ENCODE peak calls at places on chromosome 5, in four cellular contexts. E, Z, S and T are unnamed samples.

GRCh38 chr5:121634946-121635345 is 216.7 kb upstream of the FTMT start:
- DNase-seq in E (no peak), Z (no peak), S (no peak), T (no peak)

GRCh38 chr5:1111727-1112289 is at the start of gene SLC12A7:
- DNase-seq in E (peak; percentile 71), Z (peak; percentile 38), S (peak; percentile 73), T (no peak)

GRCh38 chr5:95261369-95262175 is 23.3 kb downstream of the MCTP1 start:
- DNase-seq in E (no peak), Z (peak; percentile 36), S (peak; percentile 47), T (no peak)

GRCh38 chr5:53923969-53924876 is 363.8 kb downstream of the NDUFS4 start:
- DNase-seq in E (no peak), Z (no peak), S (no peak), T (no peak)

GRCh38 chr5:174920906-174921550 is 196.6 kb downstream of the MSX2 start:
- DNase-seq in E (no peak), Z (no peak), S (no peak), T (no peak)

GRCh38 chr5:56166671-56167070 is 66.5 kb downstream of the ANKRD55 start:
- DNase-seq in E (no peak), Z (no peak), S (no peak), T (no peak)

GRCh38 chr5:158573829-158574228 is 525.9 kb downstream of the EBF1 start:
- DNase-seq in E (no peak), Z (no peak), S (no peak), T (no peak)

GRCh38 chr5:142819292-142819691 is 49.1 kb downstream of the ARHGAP26 start:
- DNase-seq in E (no peak), Z (no peak), S (no peak), T (no peak)

GRCh38 chr5:134242146-134242545 is 16.3 kb upstream of the PPP2CA start:
- DNase-seq in E (peak; percentile 30), Z (peak; percentile 46), S (no peak), T (no peak)

GRCh38 chr5:8864053-8864452 is 681.8 kb downstream of the SEMA5A start:
- DNase-seq in E (no peak), Z (peak; percentile 31), S (no peak), T (peak; percentile 22)

GRCh38 chr5:44294492-44294891 is 94.7 kb downstream of the FGF10 start:
- DNase-seq in E (peak; percentile 40), Z (no peak), S (peak; percentile 5), T (no peak)

GRCh38 chr5:113293613-113294340 is 141.0 kb downstream of the TSSK1B start:
- DNase-seq in E (no peak), Z (no peak), S (no peak), T (no peak)

GRCh38 chr5:177507165-177507564 is 2.5 kb downstream of the DOK3 start:
- DNase-seq in E (no peak), Z (peak; percentile 66), S (no peak), T (no peak)

GRCh38 chr5:130939059-130939458 is 226.0 kb downstream of the HINT1 start:
- DNase-seq in E (no peak), Z (no peak), S (no peak), T (no peak)

GRCh38 chr5:37787742-37788141 is 52.1 kb downstream of the GDNF start:
- DNase-seq in E (no peak), Z (no peak), S (no peak), T (no peak)

GRCh38 chr5:136014049-136014516 is 14.7 kb upstream of the TGFBI start:
- DNase-seq in E (no peak), Z (no peak), S (no peak), T (no peak)
- H3K4me3 ChIP-seq in E (no peak overlapping the region), Z (no peak overlapping the region), S (no peak overlapping the region), T (no peak overlapping the region)

DNA sequence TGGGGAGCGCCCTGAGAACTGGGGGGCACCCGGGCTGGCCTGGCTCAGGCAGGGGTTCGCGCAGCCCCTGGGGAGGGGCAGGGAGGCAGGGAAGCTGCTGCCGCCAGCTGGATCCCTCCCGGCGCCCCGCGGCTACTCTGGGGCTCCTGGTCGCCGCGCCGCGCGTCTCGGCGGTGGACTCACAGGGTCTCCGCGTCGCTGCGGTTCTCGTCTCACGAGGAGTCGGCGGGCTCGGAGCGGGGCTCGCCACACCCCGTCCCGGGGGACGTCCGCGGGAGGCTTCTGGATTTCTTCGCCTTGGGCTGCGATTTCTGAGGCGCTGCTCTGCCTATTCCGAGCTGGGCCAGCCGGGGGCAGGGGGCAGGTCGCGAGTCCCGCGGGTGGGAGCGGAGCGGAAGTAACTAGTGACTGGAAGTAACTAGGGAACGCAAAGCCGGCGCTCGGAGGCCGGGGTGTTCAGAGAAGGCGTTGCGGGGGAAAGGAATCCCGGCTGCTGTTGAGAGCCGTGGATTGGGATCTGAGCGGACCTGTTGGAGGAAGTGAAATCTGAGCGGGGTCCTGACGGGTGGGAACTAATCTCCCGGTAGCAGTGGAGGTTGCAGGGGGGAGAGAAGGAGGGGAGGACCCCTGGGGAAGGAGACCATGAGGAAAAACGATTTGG is 509 bp downstream of the CYSTM1 start:
- DNase-seq in E (peak; percentile 81), Z (peak; percentile 63), S (peak; percentile 83), T (no peak)
- TF ChIP-seq CTCF in E (peak; percentile 56), Z (no peak), S (peak; percentile 17), T (peak; percentile 12)

DNA sequence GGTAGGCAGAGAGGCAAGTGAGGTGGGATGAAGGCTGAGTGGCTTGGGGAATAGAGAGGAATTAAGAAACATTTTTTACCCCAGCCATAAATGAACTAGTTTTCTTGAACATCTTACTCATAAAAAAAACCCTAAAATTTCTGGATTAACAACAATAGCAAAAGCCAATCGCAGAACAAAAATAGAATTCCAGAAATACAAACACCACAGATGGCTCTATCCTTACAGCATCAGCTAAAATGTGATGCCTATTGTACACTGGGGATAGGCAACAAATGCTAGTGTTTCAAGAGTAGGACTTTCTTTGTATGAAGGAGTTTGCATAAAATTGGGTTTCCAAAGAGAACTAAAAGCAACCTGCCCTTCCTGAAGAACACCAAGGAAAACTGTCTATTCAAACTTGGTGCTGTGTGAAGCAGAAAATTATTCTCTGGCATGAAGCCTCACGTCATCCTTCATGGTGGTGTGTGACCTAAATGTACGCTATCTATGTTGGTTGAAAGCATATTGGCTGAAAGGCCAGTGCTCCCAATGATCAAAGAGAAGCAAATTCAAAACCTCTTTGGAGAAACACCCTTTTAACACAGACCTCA is 82.9 kb downstream of the JAKMIP2 start:
- DNase-seq in E (no peak), Z (no peak), S (no peak), T (no peak)
- H3K4me3 ChIP-seq in E (no peak overlapping the region), Z (no peak overlapping the region), S (no peak overlapping the region), T (no peak overlapping the region)

DNA sequence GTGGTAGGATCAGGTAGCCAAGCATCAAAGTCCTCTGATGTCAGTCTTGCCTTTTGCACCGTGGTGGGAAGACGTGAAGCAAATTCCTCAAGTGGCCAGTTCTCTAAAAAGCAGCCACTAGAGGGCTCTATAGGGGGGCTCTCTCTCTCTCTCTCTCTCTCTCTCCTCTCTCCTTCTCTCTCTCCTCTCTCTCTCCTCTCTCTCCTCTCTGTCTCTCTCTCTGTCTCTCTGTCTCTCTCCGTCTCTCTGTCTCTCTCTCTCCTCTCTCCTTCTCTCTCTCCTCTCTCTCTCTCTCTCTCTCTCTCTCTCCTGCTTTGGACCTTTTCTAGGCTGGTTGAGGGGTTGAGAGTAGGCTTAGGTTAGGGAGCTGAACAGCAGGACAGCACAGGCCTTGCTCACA is 13.9 kb upstream of the OSMR start:
- DNase-seq in E (no peak), Z (peak; percentile 66), S (peak; percentile 82), T (no peak)
- TF ChIP-seq CTCF in E (peak; percentile 56), Z (peak; percentile 50), S (peak; percentile 79), T (peak; percentile 81)

GRCh38 chr5:140554454-140554853 is 2.8 kb downstream of the SRA1 start:
- DNase-seq in E (no peak), Z (no peak), S (no peak), T (no peak)
- H3K4me3 ChIP-seq in E (no peak overlapping the region), Z (no peak overlapping the region), S (no peak overlapping the region), T (no peak overlapping the region)

DNA sequence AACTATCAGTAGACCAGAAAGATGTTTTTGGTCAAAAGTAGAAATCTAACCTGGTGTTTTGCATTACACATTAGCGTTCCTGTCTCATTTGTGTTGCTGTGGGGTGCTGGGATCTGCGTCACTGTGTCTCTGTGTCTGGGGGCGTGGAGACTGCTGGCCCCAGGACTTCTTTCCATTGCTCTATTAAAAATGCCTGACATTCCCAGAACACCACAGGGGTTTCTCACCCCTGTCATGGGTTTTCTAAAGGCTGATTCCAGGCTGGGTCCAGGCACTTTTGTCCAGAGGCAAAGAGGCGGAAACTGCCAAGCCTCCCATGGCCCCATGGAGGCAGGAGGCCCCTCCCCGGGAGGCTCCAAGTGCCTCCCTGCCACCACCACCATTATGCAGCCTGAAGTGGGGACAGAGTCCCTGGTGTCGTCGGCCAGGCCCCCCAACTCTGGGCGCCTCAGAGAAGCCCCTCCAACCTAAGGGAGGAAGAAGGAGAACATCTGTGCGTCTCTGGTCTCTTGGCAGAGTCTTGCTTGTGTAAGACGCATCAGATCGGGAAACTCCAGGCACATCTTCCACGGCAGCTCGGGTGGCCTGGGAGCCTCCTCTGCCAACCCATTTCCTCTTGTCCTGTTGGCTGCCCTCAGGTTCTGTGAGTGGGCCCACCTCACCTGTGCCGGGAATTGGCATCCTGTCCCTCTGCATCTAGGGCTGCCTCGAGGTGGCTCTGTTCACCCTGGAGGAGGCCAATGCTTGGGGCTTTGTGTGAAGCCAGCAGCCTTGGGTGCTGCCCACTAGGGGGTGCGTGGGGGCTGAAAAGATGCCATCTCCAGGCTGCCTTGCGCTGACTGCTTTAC is 13.8 kb upstream of the PLEKHG4B start:
- DNase-seq in E (peak; percentile 49), Z (peak; percentile 73), S (peak; percentile 40), T (no peak)
- TF ChIP-seq CTCF in E (peak; percentile 68), Z (peak; percentile 52), S (peak; percentile 55), T (peak; percentile 73)